ENCODE peak calls at places on chromosomes 7 and 10, in five cellular contexts. F, J, Z, X and Q are unnamed samples.

GRCh38 chr7:86643478-86644281 is at the start of gene GRM3:
- DNase-seq in F (no peak), J (no peak), Z (no peak), X (peak; percentile 42), Q (no peak)

GRCh38 chr7:156091515-156092080 is 279.3 kb upstream of the SHH start:
- DNase-seq in F (no peak), J (no peak), Z (no peak), X (no peak), Q (no peak)

GRCh38 chr7:116588225-116588624 is 63.4 kb downstream of the CAV1 start:
- DNase-seq in F (no peak), J (no peak), Z (peak; percentile 86), X (no peak), Q (no peak)

GRCh38 chr10:72784551-72785421 is 92.8 kb downstream of the MCU start:
- DNase-seq in F (no peak), J (no peak), Z (peak; percentile 89), X (peak; percentile 6), Q (peak; percentile 38)

GRCh38 chr7:32257632-32258031 is 187.4 kb upstream of the PDE1C start:
- DNase-seq in F (no peak), J (no peak), Z (no peak), X (no peak), Q (no peak)

GRCh38 chr10:61486738-61487396 is 33.7 kb upstream of the TMEM26 start:
- DNase-seq in F (no peak), J (no peak), Z (peak; percentile 63), X (no peak), Q (no peak)

GRCh38 chr7:158450476-158451124 is 137.0 kb downstream of the PTPRN2 start:
- DNase-seq in F (no peak), J (no peak), Z (no peak), X (no peak), Q (no peak)

GRCh38 chr7:102044984-102045673 is 227.7 kb downstream of the CUX1 start:
- DNase-seq in F (no peak), J (no peak), Z (peak; percentile 89), X (peak; percentile 22), Q (no peak)

GRCh38 chr7:1811850-1812692 is 142.0 kb downstream of the ELFN1 start:
- DNase-seq in F (no peak), J (no peak), Z (no peak), X (no peak), Q (no peak)

GRCh38 chr10:47260505-47261111 is 39.4 kb upstream of the GDF10 start:
- DNase-seq in F (no peak), J (peak; percentile 27), Z (no peak), X (no peak), Q (no peak)